ENCODE peak calls at places on chromosomes 12 and 14, in ten cellular contexts. One of them, this sample, is unnamed.

GRCh38 chr14:102594514-102595175 is 2.2 kb downstream of the RCOR1 start:
- DNase-seq in cardiac fibroblast: peak; percentile 72
- DNase-seq in neural progenitor cell: peak; percentile 65
- DNase-seq in H1: no peak
- DNase-seq in OCI-LY7: peak; percentile 90
- DNase-seq in CD8-positive, alpha-beta memory T cell: peak; percentile 60
- DNase-seq in astrocyte of the cerebellum: peak; percentile 37
- DNase-seq in body of pancreas: peak; percentile 63
- DNase-seq in CD8-positive, alpha-beta T cell: peak; percentile 13
- DNase-seq in astrocyte of the spinal cord: peak; percentile 60
- DNase-seq in this sample: no peak

GRCh38 chr12:39632670-39633069 is 13.1 kb upstream of the ABCD2 start:
- DNase-seq in cardiac fibroblast: peak; percentile 13
- DNase-seq in neural progenitor cell: no peak
- DNase-seq in H1: no peak
- DNase-seq in OCI-LY7: no peak
- DNase-seq in CD8-positive, alpha-beta memory T cell: no peak
- DNase-seq in astrocyte of the cerebellum: no peak
- DNase-seq in body of pancreas: no peak
- DNase-seq in CD8-positive, alpha-beta T cell: no peak
- DNase-seq in astrocyte of the spinal cord: no peak
- DNase-seq in this sample: no peak

GRCh38 chr12:109840349-109841073 is 7.3 kb upstream of the TRPV4 start:
- DNase-seq in cardiac fibroblast: no peak
- DNase-seq in neural progenitor cell: peak; percentile 48
- DNase-seq in H1: no peak
- DNase-seq in OCI-LY7: no peak
- DNase-seq in CD8-positive, alpha-beta memory T cell: no peak
- DNase-seq in astrocyte of the cerebellum: no peak
- DNase-seq in body of pancreas: no peak
- DNase-seq in CD8-positive, alpha-beta T cell: no peak
- DNase-seq in astrocyte of the spinal cord: no peak
- DNase-seq in this sample: no peak

GRCh38 chr14:60222820-60223219 is 26.2 kb upstream of the PPM1A start:
- DNase-seq in cardiac fibroblast: no peak
- DNase-seq in neural progenitor cell: no peak
- DNase-seq in H1: no peak
- DNase-seq in OCI-LY7: no peak
- DNase-seq in CD8-positive, alpha-beta memory T cell: no peak
- DNase-seq in astrocyte of the cerebellum: no peak
- DNase-seq in body of pancreas: peak; percentile 52
- DNase-seq in CD8-positive, alpha-beta T cell: no peak
- DNase-seq in astrocyte of the spinal cord: no peak
- DNase-seq in this sample: no peak

GRCh38 chr12:53327435-53328042 is 6.1 kb upstream of the AAAS start:
- DNase-seq in cardiac fibroblast: peak; percentile 48
- DNase-seq in neural progenitor cell: no peak
- DNase-seq in H1: no peak
- DNase-seq in OCI-LY7: peak; percentile 38
- DNase-seq in CD8-positive, alpha-beta memory T cell: no peak
- DNase-seq in astrocyte of the cerebellum: no peak
- DNase-seq in body of pancreas: no peak
- DNase-seq in CD8-positive, alpha-beta T cell: no peak
- DNase-seq in astrocyte of the spinal cord: no peak
- DNase-seq in this sample: no peak

GRCh38 chr14:22886500-22887259 is 3.7 kb downstream of the REM2 start:
- DNase-seq in cardiac fibroblast: peak; percentile 64
- DNase-seq in neural progenitor cell: peak; percentile 89
- DNase-seq in H1: no peak
- DNase-seq in OCI-LY7: peak; percentile 86
- DNase-seq in CD8-positive, alpha-beta memory T cell: peak; percentile 78
- DNase-seq in astrocyte of the cerebellum: no peak
- DNase-seq in body of pancreas: peak; percentile 84
- DNase-seq in CD8-positive, alpha-beta T cell: peak; percentile 34
- DNase-seq in astrocyte of the spinal cord: peak; percentile 67
- DNase-seq in this sample: no peak

GRCh38 chr12:63066136-63066535 is 84.9 kb downstream of the AVPR1A start:
- DNase-seq in cardiac fibroblast: no peak
- DNase-seq in neural progenitor cell: no peak
- DNase-seq in H1: no peak
- DNase-seq in OCI-LY7: no peak
- DNase-seq in CD8-positive, alpha-beta memory T cell: no peak
- DNase-seq in astrocyte of the cerebellum: no peak
- DNase-seq in body of pancreas: no peak
- DNase-seq in CD8-positive, alpha-beta T cell: no peak
- DNase-seq in astrocyte of the spinal cord: no peak
- DNase-seq in this sample: no peak

GRCh38 chr14:49934638-49935037 is 41.8 kb downstream of the ARF6 start:
- DNase-seq in cardiac fibroblast: no peak
- DNase-seq in neural progenitor cell: no peak
- DNase-seq in H1: no peak
- DNase-seq in OCI-LY7: no peak
- DNase-seq in CD8-positive, alpha-beta memory T cell: no peak
- DNase-seq in astrocyte of the cerebellum: no peak
- DNase-seq in body of pancreas: no peak
- DNase-seq in CD8-positive, alpha-beta T cell: no peak
- DNase-seq in astrocyte of the spinal cord: peak; percentile 38
- DNase-seq in this sample: no peak

GRCh38 chr14:31978423-31978822 is 98.7 kb upstream of the ARHGAP5 start:
- DNase-seq in cardiac fibroblast: no peak
- DNase-seq in neural progenitor cell: no peak
- DNase-seq in H1: no peak
- DNase-seq in OCI-LY7: no peak
- DNase-seq in CD8-positive, alpha-beta memory T cell: no peak
- DNase-seq in astrocyte of the cerebellum: no peak
- DNase-seq in body of pancreas: no peak
- DNase-seq in CD8-positive, alpha-beta T cell: no peak
- DNase-seq in astrocyte of the spinal cord: no peak
- DNase-seq in this sample: no peak

GRCh38 chr12:29620030-29620429 is 122.5 kb upstream of the OVCH1 start:
- DNase-seq in cardiac fibroblast: no peak
- DNase-seq in neural progenitor cell: no peak
- DNase-seq in H1: no peak
- DNase-seq in OCI-LY7: no peak
- DNase-seq in CD8-positive, alpha-beta memory T cell: no peak
- DNase-seq in astrocyte of the cerebellum: no peak
- DNase-seq in body of pancreas: no peak
- DNase-seq in CD8-positive, alpha-beta T cell: no peak
- DNase-seq in astrocyte of the spinal cord: no peak
- DNase-seq in this sample: no peak

GRCh38 chr12:29627221-29627620 is 129.7 kb upstream of the OVCH1 start:
- DNase-seq in cardiac fibroblast: no peak
- DNase-seq in neural progenitor cell: no peak
- DNase-seq in H1: no peak
- DNase-seq in OCI-LY7: no peak
- DNase-seq in CD8-positive, alpha-beta memory T cell: no peak
- DNase-seq in astrocyte of the cerebellum: no peak
- DNase-seq in body of pancreas: no peak
- DNase-seq in CD8-positive, alpha-beta T cell: no peak
- DNase-seq in astrocyte of the spinal cord: no peak
- DNase-seq in this sample: no peak

DNA sequence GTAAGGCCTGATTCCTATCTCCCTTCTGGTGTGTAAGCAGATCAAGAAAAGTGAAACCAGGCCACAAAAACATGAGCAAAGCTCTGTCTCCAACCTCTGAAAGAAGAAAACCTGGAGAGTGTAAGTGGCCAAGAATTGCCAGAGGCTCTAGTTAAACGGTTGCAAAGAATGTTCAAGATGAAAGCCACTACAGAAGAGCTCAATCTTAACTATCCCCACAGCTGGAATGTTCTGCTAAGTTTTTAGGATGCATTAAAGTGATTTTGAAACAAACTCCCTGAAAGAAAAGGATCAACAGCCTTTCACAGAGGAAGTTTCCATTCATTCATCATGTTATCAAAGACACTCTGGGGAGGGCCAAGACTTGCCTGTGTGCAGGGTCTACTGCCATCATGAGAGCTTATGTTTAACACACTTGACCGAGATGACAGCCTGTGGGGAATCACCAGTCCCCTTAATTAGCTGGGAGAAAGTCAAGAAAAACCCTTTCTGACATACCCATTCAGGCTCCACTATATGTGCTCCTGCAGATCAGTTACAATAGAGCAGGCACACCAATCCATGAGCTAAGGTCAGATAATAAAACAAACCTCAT is 128.0 kb upstream of the OVCH1 start:
- DNase-seq in cardiac fibroblast: no peak
- DNase-seq in neural progenitor cell: no peak
- DNase-seq in H1: no peak
- DNase-seq in OCI-LY7: no peak
- DNase-seq in CD8-positive, alpha-beta memory T cell: no peak
- DNase-seq in astrocyte of the cerebellum: no peak
- DNase-seq in body of pancreas: no peak
- DNase-seq in CD8-positive, alpha-beta T cell: no peak
- DNase-seq in astrocyte of the spinal cord: no peak
- DNase-seq in this sample: no peak
- H3K4me3 ChIP-seq in cardiac fibroblast: no peak overlapping the region
- H3K4me3 ChIP-seq in neural progenitor cell: no peak overlapping the region
- H3K4me3 ChIP-seq in H1: no peak overlapping the region
- H3K4me3 ChIP-seq in OCI-LY7: no peak overlapping the region
- H3K4me3 ChIP-seq in CD8-positive, alpha-beta memory T cell: no peak overlapping the region
- H3K4me3 ChIP-seq in astrocyte of the cerebellum: no peak overlapping the region
- H3K4me3 ChIP-seq in body of pancreas: no peak overlapping the region
- H3K4me3 ChIP-seq in CD8-positive, alpha-beta T cell: no peak overlapping the region
- H3K4me3 ChIP-seq in astrocyte of the spinal cord: no peak overlapping the region
- H3K4me3 ChIP-seq in this sample: no peak overlapping the region

GRCh38 chr14:68733086-68733621 is 59.7 kb downstream of the ZFP36L1 start:
- DNase-seq in cardiac fibroblast: peak; percentile 58
- DNase-seq in neural progenitor cell: no peak
- DNase-seq in H1: no peak
- DNase-seq in OCI-LY7: no peak
- DNase-seq in CD8-positive, alpha-beta memory T cell: no peak
- DNase-seq in astrocyte of the cerebellum: no peak
- DNase-seq in body of pancreas: no peak
- DNase-seq in CD8-positive, alpha-beta T cell: no peak
- DNase-seq in astrocyte of the spinal cord: no peak
- DNase-seq in this sample: no peak
- H3K4me3 ChIP-seq in cardiac fibroblast: no peak overlapping the region
- H3K4me3 ChIP-seq in neural progenitor cell: no peak overlapping the region
- H3K4me3 ChIP-seq in H1: no peak overlapping the region
- H3K4me3 ChIP-seq in OCI-LY7: no peak overlapping the region
- H3K4me3 ChIP-seq in CD8-positive, alpha-beta memory T cell: no peak overlapping the region
- H3K4me3 ChIP-seq in astrocyte of the cerebellum: no peak overlapping the region
- H3K4me3 ChIP-seq in body of pancreas: no peak overlapping the region
- H3K4me3 ChIP-seq in CD8-positive, alpha-beta T cell: no peak overlapping the region
- H3K4me3 ChIP-seq in astrocyte of the spinal cord: no peak overlapping the region
- H3K4me3 ChIP-seq in this sample: no peak overlapping the region

DNA sequence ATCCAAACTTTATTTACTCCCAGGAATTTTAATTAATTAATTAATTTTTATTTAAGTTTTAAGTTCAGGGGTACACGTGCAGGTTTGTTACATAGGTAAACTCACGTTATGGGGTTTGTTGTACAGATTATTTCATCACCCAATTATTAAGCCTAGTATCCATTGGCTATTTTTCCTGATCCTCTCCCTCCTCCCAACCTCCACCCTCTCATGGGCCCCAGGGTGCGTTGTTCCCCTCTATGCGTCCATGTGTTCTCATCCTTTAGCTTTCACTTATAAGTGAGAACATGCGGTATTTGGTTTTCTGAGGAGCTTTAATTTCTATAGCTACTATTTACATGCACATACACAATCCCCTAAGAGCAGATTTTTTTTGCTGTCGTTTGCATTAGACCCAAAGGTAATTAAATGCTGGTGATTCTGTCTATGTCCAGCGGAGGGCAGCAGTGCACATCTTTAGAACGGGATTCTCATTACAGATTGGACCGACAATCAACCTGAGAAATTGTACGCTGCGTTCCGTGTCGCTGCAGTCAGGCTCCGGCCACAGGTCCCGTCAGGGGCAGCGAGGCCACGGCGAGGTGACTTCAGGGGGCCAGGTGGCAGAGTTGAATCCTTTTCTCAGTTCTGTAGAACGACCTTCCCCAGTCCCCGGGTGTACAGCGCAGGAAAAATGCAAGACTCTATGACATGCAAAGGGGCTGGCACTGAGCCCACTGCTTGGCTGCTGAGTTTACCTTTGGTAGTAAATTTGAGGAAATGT is 11.6 kb downstream of the TMEM30B start:
- DNase-seq in cardiac fibroblast: peak; percentile 80
- DNase-seq in neural progenitor cell: peak; percentile 84
- DNase-seq in H1: no peak
- DNase-seq in OCI-LY7: peak; percentile 70
- DNase-seq in CD8-positive, alpha-beta memory T cell: peak; percentile 82
- DNase-seq in astrocyte of the cerebellum: peak; percentile 54
- DNase-seq in body of pancreas: peak; percentile 88
- DNase-seq in CD8-positive, alpha-beta T cell: peak; percentile 63
- DNase-seq in astrocyte of the spinal cord: peak; percentile 73
- DNase-seq in this sample: no peak
- H3K4me3 ChIP-seq in cardiac fibroblast: peak overlapping the region; percentile 47
- H3K4me3 ChIP-seq in neural progenitor cell: peak overlapping the region; percentile 42
- H3K4me3 ChIP-seq in H1: peak overlapping the region; percentile 32
- H3K4me3 ChIP-seq in OCI-LY7: no peak overlapping the region
- H3K4me3 ChIP-seq in CD8-positive, alpha-beta memory T cell: peak overlapping the region; percentile 29
- H3K4me3 ChIP-seq in astrocyte of the cerebellum: peak overlapping the region; percentile 31
- H3K4me3 ChIP-seq in body of pancreas: no peak overlapping the region
- H3K4me3 ChIP-seq in CD8-positive, alpha-beta T cell: peak overlapping the region; percentile 46
- H3K4me3 ChIP-seq in astrocyte of the spinal cord: peak overlapping the region; percentile 24
- H3K4me3 ChIP-seq in this sample: peak overlapping the region; percentile 48

DNA sequence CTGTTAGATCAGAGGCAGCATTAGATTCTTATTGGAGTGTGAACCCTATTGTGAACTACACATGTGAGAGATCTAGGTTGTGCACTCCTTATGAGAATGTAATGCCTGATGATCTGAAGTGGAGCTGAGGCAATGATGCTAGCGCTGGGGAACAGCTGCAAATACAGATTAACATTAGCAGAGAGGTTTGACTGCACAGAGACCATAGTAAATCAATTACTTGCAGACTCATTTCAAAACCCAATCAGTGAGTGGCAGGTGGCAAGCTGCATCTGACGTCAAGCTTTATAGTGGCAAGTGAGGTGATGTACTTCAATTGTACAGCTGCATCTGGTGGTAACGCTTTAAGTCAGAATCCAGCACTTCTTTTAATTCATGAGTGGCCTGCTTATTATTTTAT is 141.6 kb downstream of the GPHN start:
- DNase-seq in cardiac fibroblast: no peak
- DNase-seq in neural progenitor cell: no peak
- DNase-seq in H1: no peak
- DNase-seq in OCI-LY7: no peak
- DNase-seq in CD8-positive, alpha-beta memory T cell: no peak
- DNase-seq in astrocyte of the cerebellum: no peak
- DNase-seq in body of pancreas: no peak
- DNase-seq in CD8-positive, alpha-beta T cell: no peak
- DNase-seq in astrocyte of the spinal cord: no peak
- DNase-seq in this sample: no peak
- H3K4me3 ChIP-seq in cardiac fibroblast: no peak overlapping the region
- H3K4me3 ChIP-seq in neural progenitor cell: no peak overlapping the region
- H3K4me3 ChIP-seq in H1: no peak overlapping the region
- H3K4me3 ChIP-seq in OCI-LY7: no peak overlapping the region
- H3K4me3 ChIP-seq in CD8-positive, alpha-beta memory T cell: no peak overlapping the region
- H3K4me3 ChIP-seq in astrocyte of the cerebellum: no peak overlapping the region
- H3K4me3 ChIP-seq in body of pancreas: no peak overlapping the region
- H3K4me3 ChIP-seq in CD8-positive, alpha-beta T cell: no peak overlapping the region
- H3K4me3 ChIP-seq in astrocyte of the spinal cord: no peak overlapping the region
- H3K4me3 ChIP-seq in this sample: no peak overlapping the region